ENCODE peak calls at places on chromosomes 1 and 21, in four cellular contexts. S, X, R and P are unnamed samples. For H3K4me1, the result is how much of the 10 kb centered on the place peaks cover.

GRCh38 chr1:151707541-151708065 is 9.0 kb downstream of the CELF3 start:
- DNase-seq in S (no peak), X (no peak), R (no peak), P (no peak)

GRCh38 chr1:206461602-206462455 is 8.4 kb upstream of the IKBKE start:
- DNase-seq in S (peak), X (peak), R (no peak), P (peak)

GRCh38 chr1:182359645-182360044 is 31.9 kb downstream of the GLUL start:
- DNase-seq in S (no peak), X (no peak), R (no peak), P (no peak)

GRCh38 chr1:152533327-152533938 is 19.2 kb downstream of the CRCT1 start:
- DNase-seq in S (peak), X (no peak), R (no peak), P (no peak)

GRCh38 chr1:47219001-47219400 is 13.0 kb downstream of the TAL1 start:
- DNase-seq in S (no peak), X (no peak), R (no peak), P (no peak)

GRCh38 chr1:1302006-1302430 is 5.7 kb downstream of the ACAP3 start:
- DNase-seq in S (no peak), X (no peak), R (no peak), P (no peak)

GRCh38 chr1:205328476-205328875 is 6.9 kb upstream of the NUAK2 start:
- DNase-seq in S (no peak), X (no peak), R (no peak), P (no peak)

GRCh38 chr21:45556645-45557601 is 14.7 kb upstream of the SLC19A1 start:
- DNase-seq in S (no peak), X (no peak), R (peak), P (no peak)

GRCh38 chr1:150236614-150236934 is 662 bp upstream of the ANP32E start:
- DNase-seq in S (no peak), X (no peak), R (no peak), P (no peak)

GRCh38 chr1:56566994-56567393 is 12.4 kb downstream of the PLPP3 start:
- DNase-seq in S (no peak), X (no peak), R (no peak), P (no peak)

GRCh38 chr1:213973129-213973528 is 14.6 kb upstream of the PROX1 start:
- DNase-seq in S (peak), X (no peak), R (no peak), P (no peak)

GRCh38 chr1:178683304-178683703 is 41.7 kb upstream of the RALGPS2 start:
- DNase-seq in S (no peak), X (no peak), R (no peak), P (no peak)

DNA sequence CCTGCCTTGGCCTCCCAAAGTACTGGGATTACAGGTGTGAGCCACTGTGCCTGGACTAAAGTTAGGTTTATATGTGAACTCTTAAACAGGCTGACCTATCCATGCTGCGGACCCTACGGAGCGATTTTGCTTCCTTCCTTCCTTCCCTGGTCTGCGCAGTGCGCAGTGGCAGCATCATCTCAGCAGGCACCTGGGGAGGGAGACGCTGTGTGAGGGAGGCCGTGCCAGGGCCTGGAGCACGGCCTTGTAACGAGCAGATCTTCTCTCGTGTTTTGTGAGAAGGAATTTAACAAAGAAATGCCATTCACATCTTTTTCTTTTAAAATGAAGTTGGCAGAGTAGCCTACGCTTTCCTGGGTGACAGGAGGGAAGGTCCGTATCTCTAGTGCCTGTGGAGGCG is 45.8 kb downstream of the PKNOX1 start:
- DNase-seq in S (no peak), X (no peak), R (no peak), P (no peak)
- H3K4me1 ChIP-seq in S (under half), X (under half), R (under half), P (under half)

DNA sequence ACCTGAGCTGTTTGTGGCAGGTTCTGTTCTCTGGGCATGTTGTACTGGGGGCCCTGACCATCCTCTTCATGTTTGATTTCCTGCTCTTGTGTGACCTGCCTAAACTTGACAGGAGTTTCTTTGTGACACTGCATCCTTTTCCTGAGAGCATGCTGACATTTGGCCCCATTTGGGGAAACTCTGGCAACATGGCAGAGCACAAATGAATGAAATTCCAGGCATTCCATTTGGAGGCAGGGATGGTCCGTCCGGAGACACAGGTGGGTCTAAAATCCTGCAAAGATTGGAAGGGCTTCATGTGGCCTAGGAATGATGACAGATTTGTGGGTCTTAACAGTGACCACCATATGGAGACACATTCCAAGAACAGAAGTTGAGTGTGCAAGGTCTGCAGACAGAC is 184.0 kb downstream of the FCRL5 start:
- DNase-seq in S (no peak), X (no peak), R (no peak), P (no peak)
- H3K4me1 ChIP-seq in S (under half), X (under half), R (under half), P (under half)

DNA sequence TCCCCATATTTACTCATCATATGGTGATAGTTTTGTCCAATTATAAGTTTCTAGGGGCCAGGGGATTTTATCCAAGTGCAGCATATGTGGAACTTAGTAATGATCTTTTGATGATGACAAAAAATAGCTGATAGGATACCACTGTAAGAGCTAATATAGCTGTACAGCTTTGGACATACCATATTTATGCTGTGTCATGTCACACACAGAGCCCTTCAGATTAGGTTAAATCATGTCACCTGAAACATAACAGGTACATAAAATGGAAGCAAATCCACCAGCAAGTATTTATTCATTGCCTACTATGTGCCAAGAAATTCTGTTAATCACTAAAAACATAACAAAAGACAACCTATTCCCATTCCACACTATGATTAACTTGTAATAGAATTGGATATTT is 82.8 kb upstream of the IPO9 start:
- DNase-seq in S (no peak), X (no peak), R (no peak), P (no peak)
- H3K4me1 ChIP-seq in S (half or more), X (half or more), R (half or more), P (under half)

GRCh38 chr1:35642472-35642955 is 1.2 kb upstream of the PSMB2 start:
- DNase-seq in S (no peak), X (no peak), R (no peak), P (no peak)

GRCh38 chr1:35644204-35644603 is 2.9 kb upstream of the PSMB2 start:
- DNase-seq in S (no peak), X (no peak), R (no peak), P (no peak)

GRCh38 chr1:35641233-35641866 is at the start of gene PSMB2:
- DNase-seq in S (peak), X (peak), R (peak), P (peak)

GRCh38 chr1:35637401-35637809 is 3.9 kb downstream of the PSMB2 start:
- DNase-seq in S (no peak), X (no peak), R (no peak), P (peak)

DNA sequence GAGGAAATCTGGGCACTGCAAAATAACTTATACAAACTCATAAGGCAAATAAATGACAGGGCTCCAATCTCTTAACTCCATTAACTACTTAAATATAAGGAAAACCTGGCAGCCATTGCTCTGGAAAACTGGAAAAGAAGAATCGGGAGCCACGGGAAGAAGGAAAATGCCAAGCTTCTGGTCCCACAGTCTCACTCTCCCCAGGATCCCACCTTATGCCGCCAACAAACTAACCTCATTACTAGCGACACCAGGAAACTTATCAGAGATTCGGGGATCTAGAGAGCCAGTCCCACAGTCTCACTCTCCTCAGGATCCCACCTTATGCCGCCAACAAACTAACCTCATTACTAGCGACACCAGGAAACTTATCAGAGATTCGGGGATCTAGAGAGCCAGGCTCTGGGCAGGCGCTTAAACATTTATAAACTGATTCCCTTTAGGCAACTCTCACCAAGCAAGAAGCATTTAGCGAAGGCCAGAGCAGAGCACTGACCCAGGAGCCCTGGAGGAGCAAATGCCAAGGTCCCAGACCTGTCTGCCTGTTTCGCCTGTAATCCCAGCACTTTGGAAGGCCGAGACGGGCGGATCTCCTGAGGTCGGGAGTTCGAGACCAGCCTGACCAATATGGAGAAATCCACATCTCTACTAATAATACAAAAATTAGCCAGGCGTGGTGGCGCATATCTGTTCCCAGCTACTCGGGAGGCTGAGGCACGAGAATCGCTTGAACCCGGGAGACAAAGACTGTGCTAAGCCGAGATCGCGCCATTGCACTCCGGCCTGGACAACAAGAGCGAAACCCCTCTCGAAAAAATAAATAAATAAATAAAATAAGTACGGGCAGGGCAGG is 720 bp downstream of the PSMB2 start:
- DNase-seq in S (no peak), X (no peak), R (no peak), P (no peak)
- H3K4me1 ChIP-seq in S (under half), X (half or more), R (half or more), P (under half)

GRCh38 chr1:6507037-6507428 is 15.6 kb upstream of the PLEKHG5 start:
- DNase-seq in S (no peak), X (no peak), R (no peak), P (no peak)

GRCh38 chr1:6507461-6507911 is 16.0 kb upstream of the PLEKHG5 start:
- DNase-seq in S (no peak), X (no peak), R (no peak), P (no peak)

GRCh38 chr1:6508876-6509602 is 17.6 kb upstream of the PLEKHG5 start:
- DNase-seq in S (no peak), X (no peak), R (no peak), P (no peak)

GRCh38 chr1:6509603-6510291 is 18.3 kb upstream of the PLEKHG5 start:
- DNase-seq in S (no peak), X (no peak), R (no peak), P (no peak)

DNA sequence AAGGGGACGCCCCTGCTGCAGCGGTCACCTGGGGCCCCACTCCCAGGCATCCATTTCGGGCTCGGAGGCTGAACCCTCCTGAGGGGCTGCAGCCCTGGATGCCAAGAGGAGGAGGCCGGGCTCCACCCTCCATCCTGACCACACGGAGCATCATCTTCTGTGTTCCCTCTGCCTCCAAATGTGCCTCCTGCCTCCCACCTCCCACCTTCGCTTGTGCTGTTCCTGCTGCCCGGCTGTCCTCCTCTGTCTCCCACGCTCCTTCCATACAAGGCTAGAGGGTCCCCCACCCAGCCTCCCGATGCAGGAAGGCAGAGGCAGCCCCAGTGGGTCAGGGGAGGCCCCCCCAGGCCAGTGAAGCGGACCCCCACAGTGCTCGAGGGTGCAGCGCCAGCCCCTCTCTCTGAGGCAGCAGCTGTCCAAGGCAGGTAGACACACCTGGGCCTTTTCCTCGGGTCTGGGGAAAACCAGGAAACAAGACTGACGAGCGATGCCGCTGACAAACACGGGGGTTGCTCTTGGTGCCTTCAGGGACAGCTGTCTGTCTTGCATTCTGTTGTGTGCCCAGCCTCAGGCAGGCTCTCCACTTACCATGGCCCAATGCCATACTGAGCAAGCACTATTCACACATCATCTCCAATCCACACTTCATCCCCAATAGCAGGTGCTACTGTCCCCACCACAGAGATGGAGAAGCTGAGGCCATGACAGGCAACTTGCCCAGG is 16.8 kb upstream of the PLEKHG5 start:
- DNase-seq in S (no peak), X (no peak), R (no peak), P (no peak)
- H3K4me1 ChIP-seq in S (under half), X (under half), R (under half), P (under half)

GRCh38 chr1:167671727-167672511 is 41.9 kb downstream of the RCSD1 start:
- DNase-seq in S (peak), X (no peak), R (no peak), P (peak)

GRCh38 chr1:167675440-167675839 is 45.4 kb downstream of the RCSD1 start:
- DNase-seq in S (no peak), X (no peak), R (no peak), P (no peak)

GRCh38 chr1:167673285-167673684 is 43.3 kb downstream of the RCSD1 start:
- DNase-seq in S (no peak), X (no peak), R (no peak), P (no peak)

GRCh38 chr1:167670563-167670962 is 40.5 kb downstream of the RCSD1 start:
- DNase-seq in S (no peak), X (no peak), R (no peak), P (no peak)

GRCh38 chr1:167672831-167673230 is 42.8 kb downstream of the RCSD1 start:
- DNase-seq in S (no peak), X (no peak), R (no peak), P (no peak)
- H3K4me1 ChIP-seq in S (under half), X (half or more), R (half or more), P (under half)

GRCh38 chr1:202564958-202565497 is 145.2 kb downstream of the SYT2 start:
- DNase-seq in S (no peak), X (no peak), R (no peak), P (no peak)
- H3K4me1 ChIP-seq in S (under half), X (under half), R (half or more), P (under half)